ENCODE peak calls at places on chromosomes 16 and 17, in eight cellular contexts. A is mucosa of descending colon; N is lower lobe of right lung; G is OCI-LY7; D is AG10803; J is CD4-positive, alpha-beta T cell; P is fibroblast of the aortic adventitia; V is BJ. O is an unnamed sample.

GRCh38 chr17:72588961-72589360 is 468.1 kb downstream of the SOX9 start:
- DNase-seq in A (peak; percentile 79), N (peak; percentile 82), G (no peak), D (no peak), J (no peak), P (no peak), V (no peak), O (no peak)

GRCh38 chr17:34581446-34582184 is 2.2 kb downstream of the TMEM132E start:
- DNase-seq in A (no peak), N (no peak), G (no peak), D (no peak), J (no peak), P (no peak), V (no peak), O (no peak)

GRCh38 chr17:37106049-37106448 is 157.3 kb downstream of the AATF start:
- DNase-seq in A (no peak), N (no peak), G (no peak), D (no peak), J (no peak), P (no peak), V (no peak), O (no peak)

GRCh38 chr17:65099475-65099874 is 37.7 kb upstream of the RGS9 start:
- DNase-seq in A (no peak), N (no peak), G (no peak), D (no peak), J (no peak), P (no peak), V (no peak), O (no peak)

GRCh38 chr16:84040206-84040822 is 2.3 kb downstream of the SLC38A8 start:
- DNase-seq in A (no peak), N (no peak), G (no peak), D (no peak), J (no peak), P (no peak), V (no peak), O (no peak)

GRCh38 chr16:89712476-89712805 is 8.3 kb downstream of the VPS9D1 start:
- DNase-seq in A (no peak), N (no peak), G (peak; percentile 40), D (no peak), J (no peak), P (no peak), V (no peak), O (no peak)

GRCh38 chr17:78628547-78629435 is 51.6 kb upstream of the DNAH17 start:
- DNase-seq in A (no peak), N (no peak), G (no peak), D (no peak), J (no peak), P (no peak), V (no peak), O (no peak)

GRCh38 chr17:72614871-72615626 is 477.4 kb downstream of the SLC39A11 start:
- DNase-seq in A (peak; percentile 75), N (no peak), G (no peak), D (peak; percentile 58), J (no peak), P (peak; percentile 23), V (peak; percentile 21), O (no peak)

GRCh38 chr17:40538019-40538935 is 27.0 kb downstream of the CCR7 start:
- DNase-seq in A (peak; percentile 25), N (peak; percentile 79), G (no peak), D (peak; percentile 68), J (no peak), P (no peak), V (no peak), O (no peak)

GRCh38 chr16:82881517-82881916 is 254.7 kb downstream of the CDH13 start:
- DNase-seq in A (no peak), N (no peak), G (no peak), D (no peak), J (no peak), P (no peak), V (no peak), O (no peak)

GRCh38 chr17:35804658-35805192 is 4.6 kb upstream of the TAF15 start:
- DNase-seq in A (no peak), N (no peak), G (peak; percentile 86), D (peak; percentile 94), J (no peak), P (peak; percentile 96), V (peak; percentile 79), O (peak; percentile 91)

GRCh38 chr16:53839150-53839549 is 135.2 kb downstream of the FTO start:
- DNase-seq in A (no peak), N (no peak), G (no peak), D (no peak), J (no peak), P (no peak), V (no peak), O (no peak)

GRCh38 chr16:54507091-54507490 is 220.5 kb upstream of the IRX3 start:
- DNase-seq in A (no peak), N (no peak), G (no peak), D (no peak), J (no peak), P (peak; percentile 65), V (no peak), O (no peak)

GRCh38 chr17:62692721-62693431 is 65.4 kb downstream of the MRC2 start:
- DNase-seq in A (no peak), N (peak; percentile 46), G (no peak), D (peak; percentile 30), J (no peak), P (peak; percentile 31), V (no peak), O (no peak)

GRCh38 chr17:65472602-65473001 is 88.8 kb downstream of the AXIN2 start:
- DNase-seq in A (no peak), N (peak; percentile 76), G (no peak), D (peak; percentile 89), J (no peak), P (peak; percentile 78), V (peak; percentile 9), O (peak; percentile 8)

GRCh38 chr16:62167551-62167950 is 131.3 kb upstream of the CDH8 start:
- DNase-seq in A (no peak), N (no peak), G (no peak), D (no peak), J (no peak), P (no peak), V (no peak), O (no peak)

GRCh38 chr17:6713130-6713917 is at the start of gene SLC13A5:
- DNase-seq in A (no peak), N (no peak), G (no peak), D (no peak), J (no peak), P (peak; percentile 6), V (no peak), O (no peak)
- TF ChIP-seq CTCF in A (no peak), N (peak; percentile 23), G (no peak), D (peak; percentile 11), J (no peak), P (peak; percentile 50), V (peak; percentile 40), O (peak; percentile 16)

GRCh38 chr16:14015948-14016347 is 55.2 kb upstream of the MRTFB start:
- DNase-seq in A (no peak), N (peak; percentile 48), G (no peak), D (peak; percentile 89), J (no peak), P (peak; percentile 73), V (peak; percentile 81), O (peak; percentile 79)
- TF ChIP-seq CTCF in A (no peak), N (no peak), G (no peak), D (no peak), J (no peak), P (no peak), V (no peak), O (peak; percentile 17)

GRCh38 chr16:81707411-81708321 is 71.4 kb upstream of the PLCG2 start:
- DNase-seq in A (peak; percentile 91), N (peak; percentile 49), G (no peak), D (peak; percentile 59), J (no peak), P (peak; percentile 54), V (no peak), O (no peak)
- TF ChIP-seq CTCF in A (no peak), N (no peak), G (no peak), D (no peak), J (no peak), P (no peak), V (no peak), O (no peak)

GRCh38 chr16:79143026-79143425 is 457.5 kb downstream of the MAF start:
- DNase-seq in A (no peak), N (no peak), G (no peak), D (no peak), J (no peak), P (no peak), V (no peak), O (no peak)
- TF ChIP-seq CTCF in A (no peak), N (no peak), G (no peak), D (no peak), J (no peak), P (no peak), V (no peak), O (no peak)

GRCh38 chr17:57833597-57833939 is 16.3 kb downstream of the MRPS23 start:
- DNase-seq in A (no peak), N (no peak), G (no peak), D (no peak), J (no peak), P (no peak), V (no peak), O (no peak)
- TF ChIP-seq CTCF in A (no peak), N (peak; percentile 8), G (peak; percentile 54), D (no peak), J (peak; percentile 71), P (no peak), V (no peak), O (no peak)

DNA sequence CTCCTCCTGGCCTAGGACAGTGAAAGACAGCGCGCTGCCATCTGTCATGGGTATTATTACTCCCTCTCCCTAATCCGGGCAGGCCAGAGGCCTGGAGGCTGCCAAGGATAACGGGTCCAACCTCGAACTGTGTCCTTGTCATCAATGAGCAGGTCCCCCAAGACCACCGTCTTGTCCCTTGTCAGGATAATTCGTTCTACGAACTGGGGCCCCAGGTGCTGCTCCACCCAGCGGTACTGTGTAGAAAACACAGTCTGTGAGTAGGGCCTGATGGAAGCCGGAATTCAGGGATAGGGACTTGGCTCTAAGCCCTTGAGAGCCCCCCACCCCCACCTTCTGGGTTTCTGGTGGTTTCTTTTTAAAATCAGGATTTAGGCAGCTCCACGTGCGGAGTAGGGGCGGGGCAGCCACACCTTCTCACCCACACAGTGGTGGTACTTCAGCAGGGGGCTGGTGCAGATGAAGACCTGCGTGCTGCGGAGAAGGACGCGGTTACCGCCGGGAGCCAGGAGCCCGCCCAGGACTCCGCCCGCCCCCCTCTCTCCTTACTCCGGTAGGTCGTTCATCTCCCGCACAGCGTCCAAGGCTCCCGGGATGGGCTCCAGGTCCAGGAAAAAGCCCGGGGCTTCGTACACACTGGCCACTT is 787 bp downstream of the NT5C start:
- DNase-seq in A (peak; percentile 67), N (peak; percentile 66), G (peak; percentile 82), D (peak; percentile 50), J (no peak), P (peak; percentile 49), V (no peak), O (no peak)
- TF ChIP-seq CTCF in A (no peak), N (peak; percentile 48), G (peak; percentile 82), D (peak; percentile 59), J (no peak), P (peak; percentile 60), V (peak; percentile 76), O (peak; percentile 48)

DNA sequence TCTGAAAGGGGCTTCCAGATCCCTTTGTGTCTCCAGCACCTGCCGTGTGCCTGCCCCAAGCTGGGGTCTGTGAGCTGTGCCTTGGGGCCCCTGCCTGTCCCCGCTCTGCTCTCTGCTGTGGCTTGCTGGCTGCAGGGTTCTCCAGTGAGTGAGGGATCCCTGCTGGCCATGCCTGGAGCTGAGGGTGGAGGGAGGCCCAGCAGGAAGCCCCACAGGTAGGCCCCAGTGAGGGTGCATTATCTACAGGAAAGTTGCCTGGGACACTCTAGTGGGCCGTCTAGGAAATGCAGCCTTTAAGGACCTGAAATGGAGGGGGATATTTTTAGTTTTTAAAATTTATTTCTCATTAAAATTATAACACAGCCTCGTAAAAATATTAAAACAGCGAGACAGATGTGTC is 50.9 kb downstream of the JPH3 start:
- DNase-seq in A (no peak), N (no peak), G (peak; percentile 50), D (no peak), J (no peak), P (peak; percentile 8), V (no peak), O (no peak)
- TF ChIP-seq CTCF in A (no peak), N (peak; percentile 5), G (peak; percentile 79), D (peak; percentile 47), J (no peak), P (peak; percentile 60), V (peak; percentile 53), O (peak; percentile 25)

O was measured in AG09319.